ENCODE peak calls at places on chromosomes 3 and 15, in seven cellular contexts. P, V, D, Y, R, N and L are unnamed samples.

GRCh38 chr3:45123030-45123429 is 23.1 kb downstream of the CDCP1 start:
- DNase-seq in D (peak; percentile 98), N (no peak), R (peak; percentile 73), P (no peak), Y (no peak), V (no peak), L (peak; percentile 81)

GRCh38 chr3:24615177-24615576 is 120.5 kb upstream of the THRB start:
- DNase-seq in D (no peak), V (no peak), P (no peak), R (no peak), Y (no peak), N (no peak), L (no peak)

GRCh38 chr3:175287361-175287963 is 428.3 kb downstream of the NAALADL2 start:
- DNase-seq in Y (no peak), R (no peak), P (no peak), V (no peak), N (no peak), D (peak; percentile 67), L (no peak)

GRCh38 chr3:55555866-55556621 is 68.9 kb upstream of the WNT5A start:
- DNase-seq in P (no peak), R (no peak), D (peak; percentile 23), V (no peak), Y (no peak), N (no peak), L (no peak)

GRCh38 chr3:52029535-52029934 is 26.8 kb downstream of the DUSP7 start:
- DNase-seq in Y (no peak), D (no peak), P (no peak), R (no peak), V (no peak), N (no peak), L (no peak)

GRCh38 chr15:28272587-28272986 is 49.4 kb downstream of the HERC2 start:
- DNase-seq in R (no peak), N (no peak), D (no peak), V (no peak), Y (no peak), P (no peak), L (no peak)

GRCh38 chr3:39102504-39103323 is 4.7 kb downstream of the GORASP1 start:
- DNase-seq in D (no peak), V (no peak), N (no peak), R (no peak), P (no peak), Y (peak; percentile 88), L (no peak)

GRCh38 chr3:142433110-142433509 is 14.7 kb downstream of the XRN1 start:
- DNase-seq in N (no peak), R (no peak), D (no peak), Y (no peak), V (no peak), P (no peak), L (no peak)

GRCh38 chr3:53748512-53749271 is 97.5 kb downstream of the CHDH start:
- DNase-seq in P (no peak), R (no peak), D (no peak), N (no peak), V (no peak), Y (no peak), L (no peak)

GRCh38 chr15:88627463-88627862 is 6.3 kb downstream of the AEN start:
- DNase-seq in R (no peak), V (no peak), N (no peak), P (no peak), D (no peak), Y (no peak), L (no peak)

GRCh38 chr15:40306908-40307307 is 827 bp downstream of the PLCB2 start:
- DNase-seq in D (no peak), V (no peak), Y (no peak), N (no peak), P (no peak), R (no peak), L (no peak)

GRCh38 chr15:59276225-59277178 is 69.9 kb downstream of the LDHAL6B start:
- DNase-seq in D (no peak), Y (no peak), N (peak; percentile 90), P (no peak), R (no peak), V (no peak), L (no peak)

GRCh38 chr3:168186293-168186983 is 90.7 kb upstream of the GOLIM4 start:
- DNase-seq in V (no peak), D (peak; percentile 16), R (no peak), N (no peak), Y (no peak), P (peak; percentile 56), L (no peak)

GRCh38 chr15:57172925-57173324 is 203.4 kb upstream of the CGNL1 start:
- DNase-seq in Y (no peak), V (no peak), N (no peak), P (no peak), D (peak; percentile 49), R (no peak), L (no peak)

GRCh38 chr15:58988011-58988785 is 735 bp downstream of the RNF111 start:
- DNase-seq in N (no peak), P (peak; percentile 89), R (peak; percentile 62), Y (peak; percentile 93), V (peak; percentile 75), D (peak; percentile 28), L (peak; percentile 55)

GRCh38 chr15:101269479-101270223 is 7.6 kb downstream of the SELENOS start:
- DNase-seq in P (no peak), V (peak; percentile 38), R (no peak), Y (no peak), N (no peak), D (no peak), L (no peak)
- TF ChIP-seq CTCF in P (peak; percentile 15), V (no peak), R (no peak), Y (no peak), N (peak; percentile 71), D (peak; percentile 33), L (peak; percentile 16)

GRCh38 chr15:85620321-85621044 is 174.2 kb downstream of the KLHL25 start:
- DNase-seq in R (peak; percentile 59), N (no peak), P (no peak), Y (no peak), D (peak; percentile 73), V (no peak), L (no peak)

GRCh38 chr15:85621096-85621495 is 173.6 kb downstream of the KLHL25 start:
- DNase-seq in D (no peak), N (no peak), R (no peak), Y (no peak), V (no peak), P (no peak), L (no peak)

GRCh38 chr15:85615930-85616329 is 178.8 kb downstream of the KLHL25 start:
- DNase-seq in P (no peak), N (peak; percentile 6), R (no peak), D (peak; percentile 52), Y (no peak), V (peak; percentile 26), L (no peak)

GRCh38 chr15:85616549-85616948 is 178.2 kb downstream of the KLHL25 start:
- DNase-seq in V (no peak), R (no peak), D (no peak), N (no peak), P (no peak), Y (no peak), L (no peak)

DNA sequence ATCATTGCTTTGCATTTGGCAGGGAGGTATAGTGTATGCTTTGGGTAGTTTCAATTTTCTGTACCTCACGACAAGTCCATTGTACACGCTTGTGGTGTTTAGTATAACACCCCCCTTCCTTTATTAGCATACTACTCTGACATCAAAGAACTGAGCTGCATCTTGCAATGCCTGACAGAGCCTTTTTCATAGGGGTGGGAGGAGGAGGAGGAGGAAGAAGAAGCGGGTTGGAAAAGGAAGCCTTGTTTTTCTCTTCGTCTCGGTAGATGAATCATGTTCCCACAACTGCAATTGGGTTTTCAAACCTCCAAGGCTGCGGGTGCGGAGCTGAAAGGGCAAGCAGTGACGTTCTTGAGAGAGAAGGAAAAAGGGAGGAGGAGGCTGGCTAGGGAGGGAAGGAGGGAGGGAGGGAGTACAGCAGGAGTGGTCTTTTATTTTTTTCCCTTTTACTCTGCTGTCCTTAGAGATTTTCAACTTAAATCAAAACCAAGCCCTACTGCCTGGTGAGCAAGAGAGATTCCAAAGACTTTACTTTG is 175.7 kb downstream of the KLHL25 start:
- DNase-seq in V (peak; percentile 42), Y (peak; percentile 94), N (no peak), P (no peak), R (peak; percentile 92), D (peak; percentile 98), L (peak; percentile 80)
- TF ChIP-seq POLR2A in V (peak; percentile 29), Y (no peak), N (no peak), P (peak; percentile 35), R (peak; percentile 71), D (peak; percentile 51), L (peak; percentile 54)

DNA sequence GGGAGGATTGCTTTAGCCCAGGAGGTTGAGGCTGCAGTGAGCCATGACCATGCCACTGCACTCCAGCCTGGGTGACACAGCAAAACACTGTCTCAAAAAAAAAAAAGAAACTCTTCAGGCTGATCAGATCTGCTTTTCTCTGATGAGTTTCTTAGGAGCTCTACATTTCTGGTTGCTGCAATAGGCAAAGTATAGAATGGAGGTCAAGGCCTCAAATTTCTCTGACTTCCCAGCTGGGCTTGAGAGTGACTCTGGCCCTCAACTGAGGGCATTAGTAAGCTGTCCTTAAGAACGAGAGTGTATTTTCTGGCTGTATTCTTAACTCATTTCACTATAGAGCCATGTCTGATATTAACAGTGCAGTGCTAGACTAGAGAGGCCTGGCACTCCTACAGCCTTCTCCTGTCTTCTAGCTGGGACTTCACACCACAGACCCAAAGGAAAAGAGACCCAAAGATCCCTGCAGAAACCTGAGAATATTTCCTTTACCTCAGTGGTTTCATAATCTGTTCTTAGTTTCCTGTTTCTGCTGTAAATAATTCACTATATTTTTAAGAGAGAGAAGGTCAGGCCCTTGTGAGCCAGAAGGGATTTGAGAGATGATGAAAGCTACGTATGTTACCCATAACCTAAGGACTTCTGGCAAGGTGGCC is 2.0 kb upstream of the NR1I2 start:
- DNase-seq in R (no peak), P (no peak), D (no peak), N (no peak), Y (no peak), V (no peak), L (no peak)
- H3K27ac ChIP-seq in R (no peak overlapping the region), P (no peak overlapping the region), D (no peak overlapping the region), N (no peak overlapping the region), Y (no peak overlapping the region), V (no peak overlapping the region), L (no peak overlapping the region)

GRCh38 chr3:30075514-30075913 is 530.9 kb upstream of the TGFBR2 start:
- DNase-seq in D (no peak), R (no peak), N (no peak), V (no peak), P (no peak), Y (no peak), L (no peak)

GRCh38 chr3:30077746-30078145 is 528.7 kb upstream of the TGFBR2 start:
- DNase-seq in R (no peak), N (no peak), D (no peak), V (no peak), P (no peak), Y (no peak), L (no peak)

GRCh38 chr3:30073622-30074021 is 532.8 kb upstream of the TGFBR2 start:
- DNase-seq in V (no peak), P (no peak), R (no peak), Y (no peak), N (peak; percentile 4), D (peak; percentile 3), L (no peak)

GRCh38 chr3:30076899-30077298 is 529.5 kb upstream of the TGFBR2 start:
- DNase-seq in Y (no peak), N (no peak), V (no peak), P (no peak), R (no peak), D (no peak), L (no peak)

DNA sequence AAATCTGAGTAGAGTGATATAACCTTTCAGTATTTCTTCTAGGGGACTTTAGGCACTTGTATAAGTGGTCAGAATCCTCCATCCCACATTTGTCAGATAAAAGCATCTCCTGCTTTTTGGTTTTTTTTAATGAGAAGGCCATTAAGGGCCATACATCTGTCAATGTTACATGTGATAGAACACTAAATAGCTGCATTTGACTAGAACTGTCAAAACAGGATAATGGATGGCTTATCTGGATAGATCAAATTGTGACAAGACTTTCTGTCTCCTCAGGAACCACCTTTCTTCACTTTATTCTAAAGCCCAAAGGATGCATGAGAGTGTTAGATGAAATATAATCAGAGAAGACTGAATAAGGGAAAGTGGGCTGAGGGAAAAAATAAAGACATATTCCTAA is 533.4 kb upstream of the TGFBR2 start:
- DNase-seq in V (no peak), Y (no peak), D (no peak), P (no peak), N (no peak), R (no peak), L (no peak)
- TF ChIP-seq CTCF in V (no peak), Y (no peak), D (no peak), P (no peak), N (no peak), R (no peak), L (no peak)